ENCODE peak calls at places on chromosomes 2 and 18, in four cellular contexts. U, Y, S and L are unnamed samples.

GRCh38 chr18:36095936-36096519 is 28.7 kb upstream of the RPRD1A start:
- DNase-seq in U (no peak), Y (peak; percentile 56), S (no peak), L (peak; percentile 25)

GRCh38 chr2:192228685-192229084 is 34.0 kb upstream of the TMEFF2 start:
- DNase-seq in U (no peak), Y (no peak), S (no peak), L (no peak)

GRCh38 chr18:13437801-13438506 is 219.4 kb downstream of the LDLRAD4 start:
- DNase-seq in U (no peak), Y (no peak), S (no peak), L (no peak)

GRCh38 chr2:15926252-15926651 is 14.1 kb upstream of the MYCN start:
- DNase-seq in U (no peak), Y (no peak), S (no peak), L (no peak)

GRCh38 chr18:12779456-12779855 is 76.6 kb downstream of the PSMG2 start:
- DNase-seq in U (peak; percentile 35), Y (no peak), S (no peak), L (no peak)

GRCh38 chr18:59265246-59266018 is 7.8 kb downstream of the RAX start:
- DNase-seq in U (peak; percentile 91), Y (peak; percentile 64), S (no peak), L (no peak)

GRCh38 chr2:66021296-66021695 is 413.6 kb upstream of the MEIS1 start:
- DNase-seq in U (no peak), Y (no peak), S (no peak), L (no peak)

GRCh38 chr2:62573137-62573731 is 67.2 kb upstream of the TMEM17 start:
- DNase-seq in U (no peak), Y (no peak), S (no peak), L (no peak)

GRCh38 chr2:128310761-128311160 is 7.9 kb downstream of the HS6ST1 start:
- DNase-seq in U (peak; percentile 41), Y (no peak), S (no peak), L (no peak)

GRCh38 chr2:40168032-40168431 is 283.9 kb downstream of the SLC8A1 start:
- DNase-seq in U (no peak), Y (no peak), S (no peak), L (peak; percentile 31)

GRCh38 chr2:39431592-39432316 is 5.3 kb downstream of the MAP4K3 start:
- DNase-seq in U (no peak), Y (no peak), S (no peak), L (peak; percentile 9)

GRCh38 chr2:63000801-63001200 is 49.8 kb upstream of the OTX1 start:
- DNase-seq in U (no peak), Y (no peak), S (no peak), L (no peak)

GRCh38 chr2:152710713-152711112 is 6.5 kb downstream of the PRPF40A start:
- DNase-seq in U (no peak), Y (no peak), S (no peak), L (no peak)

GRCh38 chr2:210480764-210481163 is 4.2 kb upstream of the LANCL1 start:
- DNase-seq in U (no peak), Y (no peak), S (no peak), L (no peak)

GRCh38 chr2:6948081-6949008 is 31.1 kb downstream of the RNF144A start:
- DNase-seq in U (no peak), Y (no peak), S (no peak), L (no peak)
- TF ChIP-seq GABPA in U (no peak), Y (no peak), S (no peak), L (no peak)

DNA sequence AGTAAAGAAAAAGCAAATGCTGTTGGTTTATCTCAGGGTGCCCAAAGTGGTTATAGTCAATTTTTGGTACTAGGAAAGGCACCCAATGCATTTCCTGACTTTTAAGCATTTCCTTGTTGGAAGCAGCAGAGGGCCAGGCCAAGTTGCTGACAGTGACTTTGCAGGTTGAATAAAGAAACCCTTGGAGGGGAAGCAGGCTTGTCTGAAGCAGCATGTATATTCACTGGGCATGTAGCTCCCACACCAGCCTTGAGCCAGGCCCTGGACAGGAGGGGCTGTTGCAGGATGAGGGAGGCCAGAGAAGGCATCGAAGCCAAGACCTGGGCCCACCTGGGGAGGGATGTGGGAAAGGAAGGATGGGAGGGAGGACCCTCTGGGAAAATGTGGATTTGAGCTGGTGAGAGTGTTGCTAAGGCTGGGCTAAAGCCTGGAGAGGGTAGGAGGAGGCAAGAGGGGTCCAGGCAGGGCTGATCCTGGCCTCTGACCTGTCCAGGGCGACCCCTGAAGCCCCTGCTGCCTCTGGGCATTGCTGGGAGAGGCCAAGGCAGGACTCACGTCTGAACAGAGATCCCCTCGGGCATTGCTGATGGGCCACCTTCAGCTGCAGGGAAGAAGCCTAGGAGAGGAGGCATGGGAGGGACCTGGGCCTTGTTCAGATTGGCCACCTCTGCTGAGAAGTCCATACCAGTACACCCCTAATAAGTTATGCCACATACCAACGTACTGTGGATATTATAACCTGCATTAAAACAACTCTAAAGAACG is 79.6 kb downstream of the STPG4 start:
- DNase-seq in U (no peak), Y (no peak), S (no peak), L (no peak)
- TF ChIP-seq GABPA in U (no peak), Y (no peak), S (no peak), L (no peak)

GRCh38 chr2:6080837-6081541 is 388.8 kb downstream of the SOX11 start:
- DNase-seq in U (no peak), Y (no peak), S (no peak), L (no peak)
- TF ChIP-seq GABPA in U (no peak), Y (no peak), S (no peak), L (no peak)

GRCh38 chr2:102238039-102238756 is 51.4 kb downstream of the IL1RL2 start:
- DNase-seq in U (peak; percentile 26), Y (no peak), S (no peak), L (no peak)
- TF ChIP-seq GABPA in U (no peak), Y (no peak), S (no peak), L (no peak)

GRCh38 chr2:117470311-117471095 is 344.0 kb upstream of the DDX18 start:
- DNase-seq in U (peak; percentile 76), Y (peak; percentile 22), S (no peak), L (peak; percentile 28)
- TF ChIP-seq GABPA in U (no peak), Y (no peak), S (no peak), L (no peak)

DNA sequence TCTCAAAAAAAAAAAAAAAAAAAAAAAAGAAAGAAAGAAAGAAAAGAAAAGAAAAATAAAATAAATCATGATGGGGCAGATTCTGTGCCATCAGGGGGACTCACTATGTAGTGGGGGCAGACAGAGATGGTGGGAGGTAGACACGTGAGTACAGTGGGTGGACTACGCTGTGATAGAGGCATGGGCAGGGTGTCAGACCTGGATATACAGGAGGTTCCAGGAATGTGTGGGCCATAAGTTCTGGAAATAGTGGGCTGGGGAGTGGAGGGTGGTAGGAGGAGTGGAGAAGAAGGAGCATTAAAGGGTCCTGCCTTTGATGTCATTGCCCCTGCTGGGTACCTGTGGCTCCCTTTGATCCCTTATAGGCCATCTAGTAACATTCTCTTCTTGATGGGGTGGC is 8.8 kb upstream of the WNT6 start:
- DNase-seq in U (no peak), Y (no peak), S (no peak), L (no peak)
- TF ChIP-seq GABPA in U (no peak), Y (no peak), S (no peak), L (no peak)